ENCODE peak calls at places on chromosomes 4 and X, in eight cellular contexts. F is AG04450, G is nephron progenitor cell, R is endodermal cell, T is IMR-90, W is foreskin fibroblast, S is AG09309, B is PC-3. I is an unnamed sample.

GRCh38 chrX:46642145-46642544 is 68.6 kb downstream of the CHST7 start:
- DNase-seq in F (no peak), B (peak; percentile 34), T (peak; percentile 17), G (no peak), R (no peak), W (peak; percentile 55), S (no peak), I (peak; percentile 38)

GRCh38 chr4:93722446-93722845 is 106.1 kb upstream of the ATOH1 start:
- DNase-seq in W (no peak), S (no peak), B (no peak), F (no peak), T (no peak), R (no peak), G (no peak), I (no peak)

GRCh38 chr4:124873361-124874171 is 161.0 kb upstream of the ANKRD50 start:
- DNase-seq in R (no peak), T (no peak), W (no peak), F (no peak), G (no peak), S (no peak), B (no peak), I (no peak)

GRCh38 chr4:145828802-145829485 is 109.7 kb downstream of the ZNF827 start:
- DNase-seq in F (no peak), W (no peak), R (no peak), B (no peak), S (no peak), T (no peak), G (no peak), I (no peak)

GRCh38 chr4:149063007-149063406 is 620.8 kb upstream of the NR3C2 start:
- DNase-seq in W (no peak), S (no peak), R (no peak), T (no peak), B (peak; percentile 8), G (no peak), F (no peak), I (no peak)

GRCh38 chr4:3480528-3481112 is 17.5 kb downstream of the DOK7 start:
- DNase-seq in R (peak; percentile 99), S (no peak), F (peak; percentile 55), B (peak; percentile 74), T (peak; percentile 63), W (peak; percentile 86), G (peak; percentile 95), I (peak; percentile 77)

GRCh38 chrX:103405009-103405333 is 28.6 kb downstream of the BEX3 start:
- DNase-seq in S (no peak), R (no peak), G (no peak), F (no peak), B (no peak), W (no peak), T (no peak), I (no peak)

GRCh38 chr4:155353923-155354540 is 22.7 kb downstream of the MAP9 start:
- DNase-seq in R (peak; percentile 86), W (peak; percentile 50), T (peak; percentile 46), G (peak; percentile 78), F (no peak), S (peak; percentile 13), B (peak; percentile 73), I (peak; percentile 66)

GRCh38 chrX:104172121-104172520 is 5.9 kb downstream of the FAM199X start:
- DNase-seq in R (no peak), B (no peak), G (no peak), T (no peak), F (no peak), S (no peak), W (no peak), I (no peak)

GRCh38 chr4:102343964-102344519 is 1.2 kb downstream of the SLC39A8 start:
- DNase-seq in G (no peak), W (peak; percentile 8), F (no peak), S (no peak), B (peak; percentile 47), R (no peak), T (peak; percentile 8), I (peak; percentile 72)

GRCh38 chr4:37837446-37837845 is 11.0 kb downstream of the PGM2 start:
- DNase-seq in B (peak; percentile 22), S (peak; percentile 59), W (peak; percentile 25), T (peak; percentile 80), F (no peak), G (no peak), R (no peak), I (peak; percentile 61)

GRCh38 chr4:138401330-138401729 is 159.2 kb upstream of the SLC7A11 start:
- DNase-seq in G (no peak), W (no peak), T (no peak), F (no peak), R (no peak), S (no peak), B (no peak), I (peak; percentile 9)

GRCh38 chrX:154758696-154759095 is 4.0 kb upstream of the DKC1 start:
- DNase-seq in F (no peak), R (no peak), S (no peak), T (no peak), W (no peak), G (no peak), B (no peak), I (no peak)

GRCh38 chrX:154761977-154762528 is 611 bp upstream of the DKC1 start:
- DNase-seq in G (no peak), B (no peak), S (no peak), W (no peak), R (no peak), F (no peak), T (no peak), I (peak; percentile 33)

DNA sequence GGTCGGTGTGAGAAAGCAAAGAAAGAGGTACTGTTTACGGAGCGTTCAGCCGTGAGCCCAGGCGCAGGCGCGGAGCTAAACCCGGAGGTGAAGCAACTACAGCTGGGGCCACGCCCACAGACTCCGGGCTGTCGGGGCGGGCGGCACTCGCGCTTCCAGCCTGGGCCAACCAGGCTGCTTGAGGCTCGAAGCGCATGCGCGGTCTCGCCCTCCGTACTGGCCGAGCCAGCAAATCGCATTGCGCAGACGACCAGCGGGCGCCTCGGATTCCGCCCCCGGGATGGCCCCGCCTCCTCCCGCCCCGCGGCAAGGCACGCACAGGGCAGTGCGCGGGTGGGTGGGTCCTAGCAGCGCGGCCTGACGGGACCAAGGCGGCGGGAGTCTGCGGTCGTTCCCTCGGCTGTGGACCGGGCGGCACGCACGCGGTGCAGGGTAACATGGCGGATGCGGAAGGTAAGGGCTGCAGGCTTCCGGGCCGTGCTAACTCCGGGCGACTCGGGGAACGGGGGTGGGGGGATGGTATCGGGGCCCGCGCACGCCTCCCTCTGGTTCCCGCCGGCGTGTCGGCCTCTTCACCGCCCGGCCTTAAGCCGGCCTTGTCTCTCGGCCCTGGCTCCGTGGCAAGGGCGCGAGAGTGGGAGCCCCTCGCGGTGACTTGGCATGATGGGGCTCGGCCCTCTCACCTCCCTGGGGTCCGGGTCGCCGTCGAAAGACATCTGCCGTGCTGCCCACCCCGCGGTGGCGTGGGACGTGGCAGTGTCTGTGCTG is at the start of gene DKC1:
- DNase-seq in W (peak; percentile 97), F (peak; percentile 89), B (peak; percentile 98), G (peak; percentile 94), T (peak; percentile 94), R (peak; percentile 96), S (peak; percentile 74), I (peak; percentile 92)
- TF ChIP-seq CTCF in W (no peak), F (peak; percentile 3), B (no peak), G (no peak), T (peak; percentile 7), R (peak; percentile 32), S (peak; percentile 3), I (no peak)

GRCh38 chr4:14254252-14254651 is 626.7 kb upstream of the BOD1L1 start:
- DNase-seq in R (peak; percentile 86), T (peak; percentile 6), B (peak; percentile 69), W (peak; percentile 39), S (no peak), F (no peak), G (peak; percentile 34), I (peak; percentile 71)
- TF ChIP-seq CTCF in R (peak; percentile 82), T (peak; percentile 44), B (peak; percentile 63), W (peak; percentile 53), S (peak; percentile 63), F (peak; percentile 56), G (peak; percentile 44), I (peak; percentile 52)

DNA sequence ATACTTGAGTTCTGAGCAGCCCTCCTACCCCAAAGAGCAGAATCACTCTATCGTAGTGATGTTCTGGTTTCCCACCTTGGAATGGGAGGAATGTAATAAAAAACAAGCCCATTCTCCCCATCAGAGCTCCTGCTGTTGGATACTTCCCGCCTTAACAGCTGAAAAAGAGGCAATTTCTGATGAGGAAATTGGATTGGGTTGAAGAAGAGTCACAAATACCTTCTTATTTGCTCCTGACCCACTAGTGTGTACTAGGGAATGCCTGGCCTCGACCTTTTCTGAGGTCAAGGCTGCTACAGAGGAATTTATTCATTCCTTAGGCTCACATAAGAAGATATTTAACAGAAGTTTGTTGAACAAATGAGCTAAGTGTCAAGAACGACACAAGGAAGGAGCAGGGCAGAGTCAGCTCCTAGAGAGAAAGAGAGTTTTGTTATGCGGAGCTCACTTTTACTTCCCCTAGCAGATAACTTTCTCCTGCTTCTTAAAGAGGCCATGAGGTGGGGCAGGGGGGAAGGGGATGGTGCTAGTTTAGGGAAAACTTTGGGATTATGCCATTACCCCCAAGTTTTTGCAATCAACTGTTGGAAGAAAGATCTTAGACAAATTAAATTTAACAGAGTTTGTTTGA is 273.8 kb upstream of the CLNK start:
- DNase-seq in S (no peak), G (no peak), R (peak; percentile 66), F (no peak), W (no peak), T (no peak), B (no peak), I (no peak)
- TF ChIP-seq CTCF in S (no peak), G (no peak), R (no peak), F (no peak), W (no peak), T (no peak), B (no peak), I (no peak)

GRCh38 chrX:54786972-54787371 is 11.1 kb downstream of the ITIH6 start:
- DNase-seq in B (peak; percentile 53), W (no peak), T (no peak), G (peak; percentile 16), F (no peak), R (peak; percentile 77), S (no peak), I (peak; percentile 32)
- TF ChIP-seq CTCF in B (peak; percentile 50), W (no peak), T (no peak), G (peak; percentile 18), F (no peak), R (peak; percentile 71), S (no peak), I (peak; percentile 37)

DNA sequence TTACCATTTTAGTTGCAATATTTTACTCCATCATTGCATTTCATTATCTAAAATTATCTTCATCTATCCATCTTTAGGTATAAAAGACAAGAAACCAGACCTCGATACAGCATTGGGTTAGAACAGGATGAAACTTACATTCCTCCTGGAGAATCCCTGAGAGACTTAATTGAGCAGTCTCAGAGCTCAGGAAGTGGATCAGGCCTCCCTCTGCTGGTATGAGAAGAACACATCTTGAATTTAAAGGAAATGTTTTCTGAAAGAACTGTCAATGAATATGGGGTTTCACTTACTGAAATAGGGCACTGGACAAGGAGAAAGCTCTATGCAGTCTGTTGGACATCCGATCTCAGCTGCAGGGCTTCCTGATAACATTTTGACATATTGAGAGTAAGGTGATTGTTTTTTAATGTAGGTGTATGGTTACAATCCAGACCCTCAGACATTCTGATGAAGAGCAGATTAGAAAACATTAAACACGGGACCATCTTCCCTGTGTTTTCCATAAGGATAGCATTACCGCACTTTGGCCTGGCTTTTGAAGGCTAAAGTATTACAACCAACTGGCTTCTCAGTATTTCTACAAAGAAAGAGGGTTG is 367.2 kb downstream of the BMPR1B start:
- DNase-seq in G (peak; percentile 30), B (peak; percentile 70), F (peak; percentile 39), R (peak; percentile 75), W (peak; percentile 74), T (peak; percentile 76), S (peak; percentile 48), I (peak; percentile 71)
- TF ChIP-seq CTCF in G (peak; percentile 57), B (peak; percentile 74), F (peak; percentile 76), R (peak; percentile 85), W (peak; percentile 66), T (peak; percentile 77), S (peak; percentile 70), I (peak; percentile 48)

I was measured in MCF 10A.